ENCODE peak calls at places on chromosomes 3 and 15, in ten cellular contexts. F is CD8-positive, alpha-beta T cell; L is NB4; G is uterus; K is heart left ventricle; N is PC-3; W is fibroblast of pulmonary artery; Q is A549; X is GM06990; D is Caco-2. O is an unnamed sample.

GRCh38 chr3:33918357-33918756 is 119.9 kb downstream of the PDCD6IP start:
- DNase-seq in F (no peak), L (no peak), G (no peak), K (no peak), N (no peak), W (peak; percentile 7), Q (no peak), X (no peak), D (no peak), O (no peak)

GRCh38 chr15:64859226-64859625 is 17.5 kb downstream of the PLEKHO2 start:
- DNase-seq in F (no peak), L (no peak), G (no peak), K (no peak), N (no peak), W (no peak), Q (no peak), X (no peak), D (no peak), O (no peak)

GRCh38 chr15:35058534-35059054 is 26.5 kb downstream of the NANOGP8 start:
- DNase-seq in F (no peak), L (no peak), G (no peak), K (no peak), N (no peak), W (no peak), Q (no peak), X (peak; percentile 27), D (no peak), O (no peak)

GRCh38 chr3:25894101-25894500 is 104.2 kb downstream of the OXSM start:
- DNase-seq in F (no peak), L (no peak), G (no peak), K (no peak), N (no peak), W (no peak), Q (no peak), X (no peak), D (no peak), O (no peak)

GRCh38 chr3:154971771-154972326 is 108.3 kb upstream of the MME start:
- DNase-seq in F (no peak), L (no peak), G (no peak), K (no peak), N (peak; percentile 64), W (peak; percentile 94), Q (peak; percentile 1), X (no peak), D (no peak), O (peak; percentile 91)

GRCh38 chr15:66508293-66508883 is 3.3 kb downstream of the ZWILCH start:
- DNase-seq in F (no peak), L (no peak), G (no peak), K (no peak), N (no peak), W (no peak), Q (no peak), X (no peak), D (no peak), O (no peak)

GRCh38 chr15:79180318-79180717 is 89.7 kb upstream of the RASGRF1 start:
- DNase-seq in F (no peak), L (no peak), G (no peak), K (no peak), N (no peak), W (no peak), Q (no peak), X (no peak), D (no peak), O (no peak)

GRCh38 chr3:187242435-187242834 is 45.1 kb downstream of the RTP1 start:
- DNase-seq in F (no peak), L (no peak), G (no peak), K (no peak), N (no peak), W (no peak), Q (no peak), X (no peak), D (no peak), O (no peak)

GRCh38 chr3:48403533-48404439 is 26.1 kb downstream of the PLXNB1 start:
- DNase-seq in F (no peak), L (no peak), G (peak; percentile 13), K (peak; percentile 44), N (no peak), W (no peak), Q (no peak), X (no peak), D (peak; percentile 32), O (no peak)

GRCh38 chr3:187039100-187039722 is 100.1 kb downstream of the RPL39L start:
- DNase-seq in F (no peak), L (no peak), G (no peak), K (no peak), N (no peak), W (no peak), Q (no peak), X (no peak), D (no peak), O (no peak)

GRCh38 chr3:175073209-175073905 is 214.2 kb downstream of the NAALADL2 start:
- DNase-seq in F (no peak), L (no peak), G (no peak), K (no peak), N (no peak), W (peak; percentile 52), Q (no peak), X (no peak), D (no peak), O (no peak)

DNA sequence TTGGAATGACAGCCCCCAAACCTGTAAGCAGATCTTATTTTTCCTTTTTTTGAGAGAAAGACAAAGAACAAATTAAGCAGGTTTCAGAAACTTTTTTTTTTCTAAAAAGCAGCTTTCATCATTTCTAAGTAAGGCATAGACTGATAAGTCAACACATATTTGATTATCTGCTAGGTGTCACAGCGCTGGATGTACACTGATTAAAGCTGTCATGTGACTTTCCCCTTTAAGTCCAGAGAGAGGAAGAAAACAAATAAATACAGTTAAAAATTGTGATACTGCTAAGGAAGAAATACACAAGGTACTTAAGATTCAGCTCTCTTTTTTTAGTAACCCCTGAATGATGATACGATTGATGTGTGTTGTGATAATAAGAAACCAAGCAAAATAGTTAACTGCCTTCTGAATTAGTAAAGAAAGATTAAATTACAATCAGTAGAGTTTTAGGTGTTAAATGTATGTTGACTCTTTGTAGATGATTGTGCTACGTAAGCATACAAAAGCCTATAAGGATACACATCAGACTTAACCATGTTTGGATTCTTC is 2.8 kb downstream of the GLCE start:
- DNase-seq in F (no peak), L (no peak), G (no peak), K (no peak), N (no peak), W (no peak), Q (no peak), X (no peak), D (no peak), O (no peak)
- H3K4me3 ChIP-seq in F (no peak overlapping the region), L (no peak overlapping the region), G (no peak overlapping the region), K (no peak overlapping the region), N (no peak overlapping the region), W (no peak overlapping the region), Q (no peak overlapping the region), X (no peak overlapping the region), D (no peak overlapping the region), O (no peak overlapping the region)

GRCh38 chr15:25435474-25436243 is 3.2 kb downstream of the UBE3A start:
- DNase-seq in F (no peak), L (no peak), G (no peak), K (no peak), N (no peak), W (no peak), Q (no peak), X (no peak), D (no peak), O (no peak)

GRCh38 chr15:25439456-25439836 is 622 bp upstream of the UBE3A start:
- DNase-seq in F (no peak), L (peak; percentile 35), G (no peak), K (no peak), N (peak; percentile 17), W (peak; percentile 26), Q (peak; percentile 17), X (no peak), D (no peak), O (no peak)

GRCh38 chr15:25438601-25439455 is at the start of gene UBE3A:
- DNase-seq in F (peak; percentile 83), L (peak; percentile 91), G (peak; percentile 86), K (peak; percentile 96), N (peak; percentile 94), W (peak; percentile 94), Q (peak; percentile 87), X (peak; percentile 96), D (peak; percentile 91), O (peak; percentile 58)

GRCh38 chr15:25436707-25437106 is 2.1 kb downstream of the UBE3A start:
- DNase-seq in F (no peak), L (no peak), G (no peak), K (no peak), N (peak; percentile 13), W (no peak), Q (no peak), X (no peak), D (no peak), O (no peak)

GRCh38 chr15:25437751-25438600 is 848 bp downstream of the UBE3A start:
- DNase-seq in F (peak; percentile 49), L (peak; percentile 74), G (peak; percentile 28), K (peak; percentile 79), N (peak; percentile 47), W (peak; percentile 55), Q (peak; percentile 42), X (peak; percentile 86), D (peak; percentile 76), O (no peak)
- TF ChIP-seq CTCF in F (peak; percentile 35), L (no peak), G (peak; percentile 32), K (peak; percentile 67), N (peak; percentile 45), W (peak; percentile 4), Q (no peak), X (peak; percentile 22), D (peak; percentile 34), O (peak; percentile 30)

GRCh38 chr3:160447544-160447943 is 2.0 kb downstream of the TRIM59 start:
- DNase-seq in F (no peak), L (no peak), G (no peak), K (no peak), N (peak; percentile 69), W (peak; percentile 40), Q (no peak), X (no peak), D (no peak), O (no peak)

GRCh38 chr3:160448845-160449659 is 534 bp downstream of the TRIM59 start:
- DNase-seq in F (no peak), L (no peak), G (no peak), K (peak; percentile 72), N (peak; percentile 28), W (peak; percentile 63), Q (peak; percentile 83), X (no peak), D (no peak), O (no peak)

GRCh38 chr3:160444411-160444810 is 5.2 kb downstream of the TRIM59 start:
- DNase-seq in F (no peak), L (no peak), G (no peak), K (no peak), N (peak; percentile 59), W (no peak), Q (peak; percentile 11), X (no peak), D (no peak), O (no peak)

GRCh38 chr3:160445854-160446253 is 3.7 kb downstream of the TRIM59 start:
- DNase-seq in F (no peak), L (no peak), G (no peak), K (no peak), N (no peak), W (no peak), Q (no peak), X (no peak), D (no peak), O (no peak)

GRCh38 chr3:160446522-160447056 is 3.0 kb downstream of the TRIM59 start:
- DNase-seq in F (no peak), L (no peak), G (no peak), K (peak; percentile 48), N (no peak), W (no peak), Q (no peak), X (no peak), D (no peak), O (no peak)
- H3K4me3 ChIP-seq in F (no peak overlapping the region), L (no peak overlapping the region), G (no peak overlapping the region), K (no peak overlapping the region), N (peak overlapping the region; percentile 76), W (no peak overlapping the region), Q (no peak overlapping the region), X (no peak overlapping the region), D (no peak overlapping the region), O (no peak overlapping the region)

GRCh38 chr3:142226474-142226873 is 1.1 kb upstream of the GK5 start:
- DNase-seq in F (no peak), L (peak; percentile 16), G (no peak), K (no peak), N (no peak), W (peak; percentile 21), Q (peak; percentile 12), X (no peak), D (no peak), O (no peak)
- TF ChIP-seq CTCF in F (no peak), L (no peak), G (no peak), K (no peak), N (peak; percentile 29), W (peak; percentile 20), Q (no peak), X (no peak), D (peak; percentile 17), O (no peak)